ENCODE peak calls at places on chromosomes 1 and 21, in eight cellular contexts. K is ovary, M is omental fat pad, T is esophagus squamous epithelium, B is GM10248, X is GM20000, Z is lung, J is tibial nerve. P is an unnamed sample.

GRCh38 chr1:158496379-158496778 is 24.4 kb downstream of the OR10R2 start:
- DNase-seq in K (no peak), M (no peak), T (no peak), B (no peak), X (peak), Z (no peak), J (no peak), P (peak)

GRCh38 chr1:65412984-65413375 is 7.5 kb upstream of the LEPR start:
- DNase-seq in K (no peak), M (no peak), T (no peak), B (no peak), X (no peak), Z (no peak), J (no peak), P (no peak)

GRCh38 chr1:54973205-54973921 is 7.1 kb upstream of the TMEM61 start:
- DNase-seq in K (no peak), M (no peak), T (no peak), B (peak), X (peak), Z (no peak), J (no peak), P (peak)

GRCh38 chr1:159771501-159771900 is 9.3 kb upstream of the DUSP23 start:
- DNase-seq in K (no peak), M (no peak), T (no peak), B (no peak), X (no peak), Z (no peak), J (no peak), P (no peak)

GRCh38 chr1:109197163-109198042 is 16.3 kb upstream of the SARS1 start:
- DNase-seq in K (no peak), M (no peak), T (no peak), B (no peak), X (no peak), Z (peak), J (no peak), P (no peak)

GRCh38 chr1:161091796-161092507 is 2.6 kb upstream of the NECTIN4 start:
- DNase-seq in K (no peak), M (no peak), T (no peak), B (no peak), X (no peak), Z (no peak), J (no peak), P (no peak)

GRCh38 chr1:67335451-67335850 is 27.8 kb downstream of the IL12RB2 start:
- DNase-seq in K (no peak), M (no peak), T (no peak), B (peak), X (no peak), Z (no peak), J (no peak), P (no peak)

GRCh38 chr21:24220466-24220865 is 1386.8 kb downstream of the MRPL39 start:
- DNase-seq in K (no peak), M (no peak), T (no peak), B (no peak), X (no peak), Z (no peak), J (no peak), P (no peak)

GRCh38 chr1:167517535-167518330 is 596 bp downstream of the CD247 start:
- DNase-seq in K (no peak), M (no peak), T (no peak), B (no peak), X (no peak), Z (no peak), J (no peak), P (no peak)

GRCh38 chr1:36864182-36865079 is 169.9 kb downstream of the GRIK3 start:
- DNase-seq in K (no peak), M (no peak), T (no peak), B (peak), X (peak), Z (no peak), J (no peak), P (peak)
- TF ChIP-seq CTCF in K (no peak), M (no peak), T (no peak), B (no peak), X (peak), Z (no peak), J (peak), P (peak)

DNA sequence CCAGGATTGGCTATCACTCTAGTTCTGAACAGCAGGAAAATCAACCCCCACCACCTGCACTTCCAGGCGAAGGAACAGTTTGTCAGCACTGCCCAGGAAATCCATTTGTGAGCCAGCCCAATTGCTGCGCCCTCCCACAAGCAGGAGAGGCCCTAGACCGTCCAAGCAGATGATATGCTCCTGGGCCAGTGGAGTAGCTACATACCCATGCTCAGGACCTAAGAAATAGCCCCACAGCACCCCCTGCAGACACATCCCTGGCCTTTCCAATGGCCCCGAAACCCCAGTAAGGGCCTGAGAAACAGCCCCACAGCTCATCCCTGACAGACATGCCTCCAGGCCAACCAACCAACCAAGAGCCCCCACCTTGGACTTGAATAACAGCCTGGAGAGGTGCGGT is 111.5 kb upstream of the ZC3H11B start:
- DNase-seq in K (no peak), M (no peak), T (no peak), B (no peak), X (no peak), Z (no peak), J (no peak), P (no peak)
- TF ChIP-seq CTCF in K (no peak), M (no peak), T (no peak), B (no peak), X (no peak), Z (no peak), J (no peak), P (no peak)

GRCh38 chr1:152580433-152580832 is at the start of gene LCE3D:
- DNase-seq in K (no peak), M (no peak), T (no peak), B (no peak), X (no peak), Z (no peak), J (no peak), P (no peak)

GRCh38 chr1:152582647-152583046 is 2.3 kb upstream of the LCE3D start:
- DNase-seq in K (no peak), M (no peak), T (no peak), B (no peak), X (no peak), Z (no peak), J (no peak), P (no peak)

GRCh38 chr1:152585586-152585985 is 5.3 kb upstream of the LCE3D start:
- DNase-seq in K (no peak), M (no peak), T (no peak), B (no peak), X (no peak), Z (no peak), J (no peak), P (no peak)
- TF ChIP-seq CTCF in K (no peak), M (no peak), T (no peak), B (peak), X (peak), Z (no peak), J (no peak), P (peak)

DNA sequence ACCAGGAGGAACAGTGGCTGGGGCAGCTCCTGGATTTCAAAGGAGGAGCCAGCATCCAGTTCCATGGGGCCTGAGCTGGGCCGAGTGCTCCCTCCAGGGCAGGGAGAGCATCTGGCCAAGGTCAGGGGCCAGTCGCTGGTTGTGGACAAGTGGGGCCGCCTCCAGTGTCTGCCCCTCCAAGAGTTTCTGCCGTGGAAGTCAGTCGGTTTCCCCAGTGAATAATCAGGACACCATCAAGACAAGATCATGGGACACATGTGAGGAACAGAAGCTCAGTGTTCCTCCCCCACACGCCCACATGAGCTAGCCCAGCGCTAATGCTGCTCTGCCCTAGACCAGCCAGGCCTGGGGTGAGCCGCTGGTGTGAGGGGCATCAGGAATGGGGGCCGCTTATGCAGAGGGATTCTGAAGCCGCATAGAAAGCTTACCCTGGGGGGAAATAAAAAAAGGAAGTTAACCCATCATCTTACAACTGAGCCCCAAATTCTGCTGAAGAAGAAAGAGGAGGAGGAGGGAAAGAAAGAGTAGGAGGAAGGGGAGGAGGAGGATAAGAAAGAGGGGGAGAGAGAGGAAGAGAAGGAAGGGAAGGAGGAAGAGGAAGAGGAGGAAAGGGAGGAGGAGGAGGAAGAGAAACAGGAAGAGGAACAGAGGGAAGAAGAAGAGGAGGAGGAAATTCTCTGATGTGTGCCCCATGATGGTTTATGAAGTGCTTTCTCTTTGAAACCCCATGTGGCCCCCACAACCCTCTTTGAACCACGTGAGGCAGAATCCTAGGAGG is 198.4 kb downstream of the MATN1 start:
- DNase-seq in K (no peak), M (no peak), T (no peak), B (no peak), X (no peak), Z (no peak), J (no peak), P (no peak)
- TF ChIP-seq CTCF in K (no peak), M (no peak), T (no peak), B (no peak), X (no peak), Z (no peak), J (no peak), P (no peak)

DNA sequence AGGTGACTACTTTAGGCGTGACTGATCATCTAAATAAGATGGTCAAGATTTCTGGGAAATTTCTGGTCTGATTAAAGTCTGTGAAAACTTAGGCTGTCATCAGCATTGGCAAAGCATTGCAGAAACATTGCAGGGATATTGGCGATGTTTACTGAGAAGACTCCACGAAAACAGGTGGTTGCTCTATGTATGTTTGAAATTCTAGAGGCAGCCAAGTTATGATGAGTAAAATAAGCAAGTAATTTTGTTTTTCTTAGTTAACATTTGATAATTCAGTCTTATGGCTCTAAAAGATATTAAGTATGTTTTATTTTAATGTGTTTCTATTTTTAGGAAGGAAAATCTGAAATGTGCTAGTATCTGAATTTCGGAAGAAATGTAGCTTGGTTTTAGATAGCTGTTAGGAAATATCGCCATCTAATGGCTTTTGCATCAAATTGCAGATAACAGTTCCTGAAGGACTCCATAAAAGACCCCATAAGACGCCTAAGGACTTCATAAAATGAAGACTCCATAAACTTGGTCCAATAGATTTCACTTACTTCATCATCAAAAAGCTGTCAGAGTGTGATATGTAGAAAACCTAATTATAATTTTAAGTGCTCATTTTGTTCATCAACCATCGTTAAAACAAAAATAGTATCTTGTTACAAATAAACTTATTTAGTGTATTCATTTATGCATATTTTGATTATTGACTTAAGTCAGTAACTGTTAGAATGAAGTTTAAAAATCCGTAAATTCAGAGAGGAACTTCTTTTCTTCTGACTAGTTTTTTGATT is 344.6 kb downstream of the RYR2 start:
- DNase-seq in K (no peak), M (no peak), T (no peak), B (peak), X (peak), Z (no peak), J (no peak), P (peak)
- TF ChIP-seq CTCF in K (peak), M (no peak), T (no peak), B (peak), X (peak), Z (no peak), J (peak), P (peak)

P was measured in GM13977.